ENCODE peak calls at places on chromosome 11, in nine cellular contexts. U, E, V, D, P, F, S, L and T are unnamed samples.
A peak's percentile ranks its signal among the peaks of the same experiment; 100 is the strongest.

GRCh38 chr11:66725646-66726045 is 3.4 kb downstream of the SPTBN2 start:
- DNase-seq in U (no peak), E (peak; percentile 9), V (no peak), D (no peak), P (no peak), F (no peak), S (no peak), L (no peak), T (no peak)

GRCh38 chr11:120675171-120675570 is 163.6 kb downstream of the GRIK4 start:
- DNase-seq in U (no peak), E (no peak), V (no peak), D (no peak), P (no peak), F (no peak), S (no peak), L (no peak), T (no peak)

GRCh38 chr11:1825785-1826451 is 8.9 kb upstream of the SYT8 start:
- DNase-seq in U (no peak), E (no peak), V (no peak), D (no peak), P (no peak), F (no peak), S (no peak), L (no peak), T (no peak)

GRCh38 chr11:1782831-1783724 is 19.4 kb upstream of the CTSD start:
- DNase-seq in U (no peak), E (peak; percentile 52), V (peak; percentile 69), D (no peak), P (no peak), F (no peak), S (no peak), L (peak; percentile 33), T (no peak)

GRCh38 chr11:109306322-109306721 is 115.7 kb upstream of the C11orf87 start:
- DNase-seq in U (no peak), E (peak; percentile 3), V (no peak), D (no peak), P (no peak), F (no peak), S (no peak), L (no peak), T (no peak)

GRCh38 chr11:62144641-62145255 is 20.9 kb downstream of the INCENP start:
- DNase-seq in U (peak; percentile 23), E (no peak), V (no peak), D (no peak), P (peak; percentile 62), F (no peak), S (no peak), L (no peak), T (no peak)

GRCh38 chr11:86034710-86035109 is 34.2 kb downstream of the PICALM start:
- DNase-seq in U (no peak), E (no peak), V (no peak), D (no peak), P (no peak), F (no peak), S (no peak), L (no peak), T (no peak)

GRCh38 chr11:27353593-27354358 is 9.2 kb downstream of the CCDC34 start:
- DNase-seq in U (no peak), E (peak; percentile 80), V (no peak), D (no peak), P (no peak), F (no peak), S (no peak), L (no peak), T (no peak)

GRCh38 chr11:16895306-16895705 is 118.9 kb downstream of the PLEKHA7 start:
- DNase-seq in U (no peak), E (no peak), V (no peak), D (no peak), P (no peak), F (no peak), S (no peak), L (no peak), T (no peak)

GRCh38 chr11:62514151-62514550 is 32.5 kb downstream of the AHNAK start:
- DNase-seq in U (no peak), E (no peak), V (no peak), D (no peak), P (no peak), F (no peak), S (no peak), L (peak; percentile 24), T (no peak)

GRCh38 chr11:13983081-13983751 is 20.7 kb downstream of the SPON1 start:
- DNase-seq in U (no peak), E (peak; percentile 64), V (no peak), D (peak; percentile 45), P (no peak), F (no peak), S (peak; percentile 52), L (no peak), T (peak; percentile 29)

GRCh38 chr11:8757047-8757446 is 74.5 kb downstream of the RPL27A start:
- DNase-seq in U (no peak), E (peak; percentile 57), V (no peak), D (no peak), P (no peak), F (no peak), S (no peak), L (no peak), T (no peak)

GRCh38 chr11:3803726-3804510 is 4.4 kb upstream of the PGAP2 start:
- DNase-seq in U (no peak), E (peak; percentile 75), V (no peak), D (no peak), P (no peak), F (no peak), S (no peak), L (no peak), T (no peak)

GRCh38 chr11:27011560-27012253 is 17.8 kb downstream of the FIBIN start:
- DNase-seq in U (no peak), E (no peak), V (no peak), D (no peak), P (no peak), F (no peak), S (no peak), L (no peak), T (no peak)

GRCh38 chr11:119320593-119321524 is 3.9 kb upstream of the MCAM start:
- DNase-seq in U (peak; percentile 62), E (peak; percentile 65), V (peak; percentile 45), D (peak; percentile 72), P (peak; percentile 90), F (peak; percentile 74), S (peak; percentile 81), L (peak; percentile 83), T (peak; percentile 78)

GRCh38 chr11:67438121-67438902 is 830 bp upstream of the PTPRCAP start:
- DNase-seq in U (no peak), E (no peak), V (no peak), D (peak; percentile 76), P (peak; percentile 94), F (no peak), S (no peak), L (no peak), T (no peak)

GRCh38 chr11:1119282-1120146 is 38.2 kb upstream of the MUC5AC start:
- DNase-seq in U (peak; percentile 29), E (no peak), V (no peak), D (peak; percentile 3), P (no peak), F (no peak), S (no peak), L (no peak), T (no peak)

DNA sequence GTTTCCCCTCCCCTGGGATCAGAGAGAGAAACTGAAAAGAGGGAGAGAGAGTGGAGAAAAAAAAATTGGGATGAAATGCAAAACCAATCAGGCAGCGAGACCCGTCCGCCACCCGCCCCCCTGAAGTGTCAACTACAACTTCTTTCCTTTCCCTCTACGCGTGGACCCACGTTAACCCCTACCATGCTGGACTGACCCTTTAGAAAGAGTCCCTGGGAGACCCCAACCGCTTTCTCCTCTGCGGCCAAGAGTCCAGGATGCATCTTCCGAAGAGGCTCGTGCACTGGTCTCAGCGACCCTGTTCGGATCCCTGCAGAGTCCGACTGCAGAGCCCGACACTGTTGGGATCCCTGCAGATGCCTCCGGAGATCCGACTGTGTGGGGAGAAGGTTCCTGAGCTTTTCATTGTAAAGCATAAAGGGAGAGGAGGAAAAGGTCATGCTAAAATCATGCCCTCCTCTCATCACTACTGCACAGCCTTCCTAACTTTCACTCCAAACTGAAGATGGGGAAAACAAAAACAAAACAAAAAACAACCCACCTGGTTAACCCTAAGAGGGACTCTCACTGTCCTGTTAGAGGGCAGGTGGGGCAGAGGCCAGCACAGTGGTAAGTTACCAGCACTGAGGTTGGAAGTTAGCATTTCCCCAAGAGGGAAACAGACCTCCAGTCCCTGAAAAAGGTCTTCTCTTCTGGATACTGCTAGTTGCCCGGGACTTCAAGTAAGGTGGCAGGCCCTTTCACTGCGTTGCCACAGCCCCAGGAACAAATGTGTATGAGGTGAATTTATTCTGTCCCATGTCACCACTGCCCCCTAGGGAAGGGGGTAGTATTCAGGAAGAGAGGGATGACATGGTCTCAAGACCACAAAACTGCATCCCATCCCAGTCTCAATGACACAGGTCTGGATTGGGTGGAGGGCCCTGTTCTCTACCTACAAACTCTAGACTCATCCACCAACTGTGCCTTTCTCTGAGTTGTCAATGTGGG is 578 bp upstream of the ADAMTS8 start:
- DNase-seq in U (no peak), E (no peak), V (no peak), D (no peak), P (no peak), F (no peak), S (no peak), L (no peak), T (no peak)
- H3K27me3 ChIP-seq in U (peaks cover 49% of the 10 kb centered on the region), E (peaks cover 60% of the 10 kb centered on the region), V (no peaks in the 10 kb centered on the region), D (peaks cover 51% of the 10 kb centered on the region), P (peaks cover 76% of the 10 kb centered on the region), F (peaks cover 31% of the 10 kb centered on the region), S (no peaks in the 10 kb centered on the region), L (peaks cover 29% of the 10 kb centered on the region), T (peaks cover 12% of the 10 kb centered on the region)

DNA sequence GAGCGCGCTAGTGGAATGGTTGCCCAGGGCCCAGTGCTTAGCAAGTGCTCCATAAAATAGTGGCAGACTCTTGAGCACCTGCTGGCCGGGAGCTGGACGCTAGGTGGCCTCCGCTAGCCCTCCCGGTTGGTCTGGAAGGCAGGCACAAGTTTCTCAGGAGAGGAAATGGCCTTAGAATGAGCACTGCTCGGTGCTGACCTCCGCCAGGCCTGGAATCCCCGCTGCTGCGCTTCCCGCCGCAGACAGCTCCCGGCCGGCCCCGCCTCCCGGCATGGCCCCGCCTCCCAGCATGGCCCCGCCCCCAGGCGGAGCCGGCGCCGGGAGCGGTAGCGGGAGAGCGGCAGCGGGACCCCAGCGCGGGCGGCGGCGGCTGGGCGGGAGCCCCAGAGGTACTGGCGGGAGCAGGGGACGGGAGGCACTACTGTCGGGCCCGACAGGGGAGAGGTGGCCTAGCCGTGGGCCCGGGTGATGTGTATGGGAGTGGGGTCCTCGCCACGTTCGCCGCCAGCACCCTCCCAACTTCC is at the start of gene SIPA1:
- DNase-seq in U (peak; percentile 87), E (peak; percentile 93), V (peak; percentile 86), D (peak; percentile 80), P (peak; percentile 95), F (no peak), S (peak; percentile 78), L (peak; percentile 87), T (peak; percentile 86)
- TF ChIP-seq POLR2A in U (peak; percentile 21), E (no peak), V (peak; percentile 88), D (peak; percentile 51), P (peak; percentile 71), F (no peak), S (peak; percentile 77), L (peak; percentile 84), T (peak; percentile 93)

GRCh38 chr11:111414267-111414931 is 35.3 kb upstream of the POU2AF1 start:
- DNase-seq in U (no peak), E (no peak), V (no peak), D (peak; percentile 30), P (no peak), F (no peak), S (no peak), L (no peak), T (no peak)
- H3K4me3 ChIP-seq in U (no peak overlapping the region), E (no peak overlapping the region), V (no peak overlapping the region), D (no peak overlapping the region), P (no peak overlapping the region), F (no peak overlapping the region), S (no peak overlapping the region), L (no peak overlapping the region), T (no peak overlapping the region)

GRCh38 chr11:43585877-43586608 is 94.5 kb upstream of the HSD17B12 start:
- DNase-seq in U (no peak), E (no peak), V (no peak), D (no peak), P (no peak), F (no peak), S (no peak), L (no peak), T (no peak)
- H3K27me3 ChIP-seq in U (peaks cover 36% of the 10 kb centered on the region), E (peaks cover 49% of the 10 kb centered on the region), V (no peaks in the 10 kb centered on the region), D (peaks cover 74% of the 10 kb centered on the region), P (peaks cover 63% of the 10 kb centered on the region), F (peaks cover 38% of the 10 kb centered on the region), S (peaks cover 26% of the 10 kb centered on the region), L (peaks cover 9% of the 10 kb centered on the region), T (peaks cover 33% of the 10 kb centered on the region)